ENCODE peak calls at places on chromosomes 5 and 9, in five cellular contexts. T is lower leg skin; V is neuronal stem cell; H is stimulated activated naive B cell treated with anti-CD40 and anti-IgM and Interleukin-4, amounts not matched to agents 10 μg/mL and 1 μg/mL and 100 μg/mL, for 72 hours; N is stimulated activated CD8-positive, alpha-beta memory T cell treated with anti-CD3 and anti-CD28 coated beads, Interleukin-7, amount 100 ng/mL, for 24 hours. S is an unnamed sample.

GRCh38 chr5:170427672-170428236 is 38.6 kb upstream of the KCNMB1 start:
- DNase-seq in V (no peak), H (no peak), T (no peak), N (no peak), S (no peak)

GRCh38 chr5:67575087-67575486 is 378.5 kb upstream of the CD180 start:
- DNase-seq in H (no peak), V (no peak), T (no peak), N (no peak), S (no peak)

GRCh38 chr5:41211417-41211816 is 1.9 kb downstream of the C6 start:
- DNase-seq in T (no peak), N (no peak), V (no peak), H (no peak), S (no peak)

GRCh38 chr9:75235632-75236031 is 147.3 kb downstream of the OSTF1 start:
- DNase-seq in N (no peak), H (no peak), T (no peak), V (no peak), S (no peak)

GRCh38 chr5:145587308-145588071 is 247.7 kb downstream of the PRELID2 start:
- DNase-seq in H (peak; percentile 0), T (no peak), V (no peak), N (no peak), S (peak; percentile 63)

GRCh38 chr9:28538132-28538531 is 964.9 kb upstream of the C9orf72 start:
- DNase-seq in V (no peak), T (no peak), N (no peak), H (no peak), S (no peak)

GRCh38 chr9:69649566-69650260 is 22.5 kb downstream of the APBA1 start:
- DNase-seq in N (no peak), H (no peak), T (no peak), V (no peak), S (no peak)

GRCh38 chr5:172769598-172770373 is 1.2 kb downstream of the DUSP1 start:
- DNase-seq in V (no peak), N (no peak), H (no peak), T (peak; percentile 75), S (peak; percentile 44)

GRCh38 chr9:137069508-137070071 is 767 bp downstream of the SAPCD2 start:
- DNase-seq in T (peak; percentile 85), N (no peak), V (no peak), H (no peak), S (no peak)

GRCh38 chr5:78797945-78798731 is 149.6 kb upstream of the LHFPL2 start:
- DNase-seq in T (no peak), N (no peak), V (no peak), H (no peak), S (no peak)

GRCh38 chr5:107665036-107665435 is 5.7 kb downstream of the EFNA5 start:
- DNase-seq in V (no peak), T (no peak), H (no peak), N (no peak), S (no peak)